ENCODE peak calls at places on chromosomes 1 and 21, in six cellular contexts. S is bronchial epithelial cell, X is endodermal cell, Z is dorsolateral prefrontal cortex, M is GM23338, G is neural progenitor cell. V is an unnamed sample.
A peak's percentile ranks its signal among the peaks of the same experiment; 100 is the strongest.

GRCh38 chr1:48082271-48082925 is 85.2 kb upstream of the TRABD2B start:
- DNase-seq in G (no peak), S (no peak), Z (no peak), X (peak; percentile 10), M (no peak), V (no peak)

GRCh38 chr1:76830373-76830772 is 36.9 kb upstream of the ST6GALNAC5 start:
- DNase-seq in S (no peak), Z (no peak), X (no peak), G (no peak), M (no peak), V (no peak)

GRCh38 chr1:169460193-169460833 is 25.4 kb downstream of the SLC19A2 start:
- DNase-seq in X (peak; percentile 77), G (no peak), M (peak; percentile 72), Z (no peak), S (peak; percentile 85), V (no peak)

GRCh38 chr1:65527211-65527610 is 106.7 kb downstream of the LEPR start:
- DNase-seq in X (no peak), Z (no peak), M (no peak), S (no peak), G (no peak), V (no peak)

GRCh38 chr1:59290173-59290954 is 6.5 kb upstream of the FGGY start:
- DNase-seq in Z (no peak), M (peak; percentile 78), S (peak; percentile 83), G (peak; percentile 66), X (peak; percentile 87), V (no peak)

GRCh38 chr1:203553501-203553900 is 59.5 kb downstream of the OPTC start:
- DNase-seq in G (no peak), X (no peak), Z (no peak), M (no peak), S (no peak), V (no peak)

GRCh38 chr1:45478129-45478802 is 12.7 kb downstream of the TESK2 start:
- DNase-seq in X (no peak), S (no peak), Z (no peak), M (no peak), G (no peak), V (no peak)

GRCh38 chr21:30243691-30244090 is 27.8 kb upstream of the CLDN8 start:
- DNase-seq in G (no peak), S (no peak), Z (no peak), X (no peak), M (no peak), V (no peak)

GRCh38 chr1:191595170-191595569 is 563.1 kb upstream of the RGS18 start:
- DNase-seq in M (no peak), X (no peak), Z (no peak), S (no peak), G (no peak), V (no peak)

GRCh38 chr1:59879556-59879955 is 47.0 kb downstream of the CYP2J2 start:
- DNase-seq in M (peak; percentile 89), S (peak; percentile 77), X (peak; percentile 90), G (peak; percentile 85), Z (peak; percentile 70), V (peak; percentile 71)

GRCh38 chr1:165288301-165289120 is 68.0 kb downstream of the LMX1A start:
- DNase-seq in S (peak; percentile 11), Z (no peak), G (peak; percentile 46), M (peak; percentile 31), X (peak; percentile 75), V (no peak)

GRCh38 chr1:165287329-165287728 is 69.2 kb downstream of the LMX1A start:
- DNase-seq in G (peak; percentile 48), S (no peak), Z (no peak), M (peak; percentile 73), X (peak; percentile 63), V (no peak)

GRCh38 chr1:165287781-165288180 is 68.7 kb downstream of the LMX1A start:
- DNase-seq in X (no peak), S (no peak), M (no peak), G (no peak), Z (no peak), V (no peak)

GRCh38 chr1:165289556-165289955 is 67.0 kb downstream of the LMX1A start:
- DNase-seq in S (no peak), Z (no peak), M (no peak), X (no peak), G (no peak), V (no peak)

DNA sequence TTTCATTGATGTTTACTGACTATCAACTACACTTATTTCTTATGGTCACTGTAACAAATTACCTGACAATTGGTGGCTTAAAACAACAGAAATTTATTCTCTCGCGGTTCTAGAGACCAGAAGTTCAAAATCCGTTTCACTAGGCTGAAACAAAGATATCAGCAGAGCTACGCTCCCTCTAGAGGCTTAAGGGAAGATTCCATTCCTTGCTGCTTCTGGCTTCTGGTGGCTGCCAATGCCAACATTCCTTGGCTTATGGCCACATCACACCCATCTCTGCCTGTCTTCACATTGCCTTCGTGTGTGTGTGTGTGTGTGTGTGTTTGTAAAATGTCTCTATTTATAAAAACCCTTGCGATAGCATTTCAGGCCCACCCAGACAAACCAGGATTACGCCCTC is 66.4 kb downstream of the LMX1A start:
- DNase-seq in G (no peak), M (peak; percentile 42), X (no peak), S (no peak), Z (no peak), V (no peak)
- TF ChIP-seq CTCF in G (peak; percentile 19), M (peak; percentile 41), X (peak; percentile 51), S (no peak), Z (no peak), V (peak; percentile 21)

DNA sequence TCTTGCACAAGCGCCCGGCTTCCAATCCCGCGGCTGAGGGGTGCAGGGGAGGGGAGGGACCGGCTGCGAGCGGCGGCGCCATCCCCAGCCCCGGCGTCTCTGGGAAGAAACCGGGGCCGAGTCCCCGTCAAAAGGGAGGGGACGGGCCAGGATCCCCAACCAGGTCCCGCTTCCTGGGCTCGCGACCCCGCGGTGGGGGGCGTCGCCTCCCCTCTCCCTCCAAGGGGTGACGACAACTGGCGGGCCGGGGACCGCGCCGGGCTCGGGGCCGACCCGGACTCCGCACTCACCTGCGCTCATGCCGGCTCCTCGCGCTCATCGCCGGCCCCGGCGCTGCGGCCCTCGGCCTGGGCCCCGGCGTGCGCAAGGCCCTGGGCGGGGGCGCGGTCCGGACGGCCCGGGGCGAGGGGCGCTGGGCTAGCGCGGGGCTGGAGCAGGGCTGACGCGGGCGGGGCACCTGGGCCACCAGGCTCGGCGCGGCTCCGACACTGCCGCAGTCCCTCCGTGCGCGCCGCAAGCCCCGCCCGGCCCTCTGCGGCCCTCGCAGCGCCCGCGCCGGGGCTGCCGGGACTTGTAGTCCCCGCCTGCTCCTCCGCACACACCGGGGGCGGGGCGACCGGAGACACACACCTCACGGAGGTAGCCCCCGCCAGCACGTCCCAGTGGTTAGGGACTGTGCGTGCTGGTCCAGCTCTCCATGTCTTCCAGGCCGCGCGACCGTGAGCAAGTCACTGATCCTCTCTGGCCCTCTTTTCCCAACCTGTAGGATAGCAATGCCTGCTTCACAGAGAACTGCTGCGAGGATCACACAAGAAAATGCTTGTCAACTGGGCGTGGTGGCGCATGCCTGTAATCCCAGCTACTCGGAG is at the start of gene ATP13A2:
- DNase-seq in S (peak; percentile 69), X (peak; percentile 95), Z (peak; percentile 94), M (peak; percentile 98), G (peak; percentile 97), V (peak; percentile 61)
- TF ChIP-seq CTCF in S (no peak), X (no peak), Z (no peak), M (no peak), G (no peak), V (no peak)

GRCh38 chr1:17919525-17920439 is 164.6 kb downstream of the ACTL8 start:
- DNase-seq in M (peak; percentile 81), G (peak; percentile 84), Z (peak; percentile 67), X (peak; percentile 90), S (peak; percentile 8), V (peak; percentile 51)
- TF ChIP-seq CTCF in M (peak; percentile 89), G (peak; percentile 73), Z (peak; percentile 49), X (peak; percentile 88), S (no peak), V (peak; percentile 47)

DNA sequence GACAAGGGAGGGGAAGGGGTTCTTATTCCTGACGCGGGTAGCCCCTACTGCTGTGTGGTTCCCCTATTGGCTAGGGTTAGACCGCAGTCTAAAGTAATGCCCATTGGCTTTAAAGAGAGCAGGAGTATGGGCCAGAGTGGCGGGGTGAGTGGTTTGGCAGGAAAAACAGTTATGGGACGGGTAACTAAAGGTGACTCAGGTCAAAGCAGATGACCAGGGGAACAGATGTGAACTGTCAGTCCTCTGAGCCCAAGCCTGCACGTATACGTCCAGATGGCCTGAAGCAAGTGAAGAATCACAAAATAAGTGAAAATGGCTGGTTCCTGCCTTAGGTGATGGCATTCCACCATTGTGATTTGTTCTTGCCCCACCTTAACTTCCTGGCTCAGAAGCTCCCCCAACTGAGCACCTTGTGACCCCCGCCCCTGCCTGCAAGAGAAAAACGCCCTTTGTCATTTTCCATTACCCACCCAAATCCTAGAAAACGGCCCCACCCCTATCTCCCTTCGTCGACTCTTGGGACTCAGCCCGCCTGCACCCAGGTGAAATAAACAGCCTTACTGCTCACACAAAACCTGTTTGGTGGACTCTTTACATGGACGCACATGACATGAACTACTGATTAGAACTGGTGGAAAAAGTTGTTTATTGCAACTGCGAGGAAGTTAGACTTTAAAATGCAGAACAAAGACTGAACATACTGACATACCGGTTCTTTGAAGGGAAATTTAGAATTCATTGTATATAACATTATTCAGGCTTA is 758 bp upstream of the ATAD3B start:
- DNase-seq in X (peak; percentile 59), G (peak; percentile 29), Z (no peak), S (peak; percentile 37), M (peak; percentile 49), V (no peak)
- TF ChIP-seq CTCF in X (no peak), G (no peak), Z (no peak), S (no peak), M (no peak), V (no peak)

GRCh38 chr1:36367067-36367466 is 18.7 kb downstream of the STK40 start:
- DNase-seq in S (no peak), G (no peak), X (no peak), M (no peak), Z (no peak), V (no peak)

GRCh38 chr1:36367798-36368197 is 17.9 kb downstream of the STK40 start:
- DNase-seq in Z (no peak), M (no peak), S (no peak), X (no peak), G (no peak), V (no peak)

GRCh38 chr1:36365310-36365895 is 20.3 kb downstream of the STK40 start:
- DNase-seq in S (no peak), Z (peak; percentile 70), M (no peak), G (no peak), X (no peak), V (no peak)

GRCh38 chr1:36369061-36369470 is 16.7 kb downstream of the STK40 start:
- DNase-seq in S (peak; percentile 45), M (peak; percentile 95), X (peak; percentile 97), G (peak; percentile 87), Z (peak; percentile 76), V (peak; percentile 89)

GRCh38 chr1:36366091-36366661 is 19.5 kb downstream of the STK40 start:
- DNase-seq in M (peak; percentile 76), G (peak; percentile 78), S (no peak), Z (peak; percentile 74), X (peak; percentile 67), V (peak; percentile 47)
- TF ChIP-seq CTCF in M (peak; percentile 14), G (peak; percentile 17), S (no peak), Z (no peak), X (peak; percentile 21), V (no peak)